ENCODE peak calls at places on chromosomes 3 and 15, in eight cellular contexts. Y is K562, Q is HCT116, U is transverse colon, I is GM12878, J is H1, F is endothelial cell of umbilical vein, N is GM12891. M is an unnamed sample.

GRCh38 chr3:52056521-52056967 is at the start of gene DUSP7:
- DNase-seq in J (peak; percentile 76), Y (peak; percentile 79), I (no peak), N (peak; percentile 76), U (peak; percentile 77), Q (no peak), F (no peak), M (no peak)

GRCh38 chr3:15276028-15276717 is 56.2 kb downstream of the SH3BP5 start:
- DNase-seq in Y (no peak), N (no peak), U (no peak), Q (no peak), I (no peak), F (no peak), J (no peak), M (no peak)

GRCh38 chr15:75684648-75685047 is 28.0 kb downstream of the CSPG4 start:
- DNase-seq in Y (peak; percentile 54), N (no peak), U (no peak), Q (no peak), J (no peak), F (no peak), I (no peak), M (no peak)

GRCh38 chr3:127069814-127070440 is 87.0 kb downstream of the PLXNA1 start:
- DNase-seq in F (no peak), Q (no peak), J (no peak), I (no peak), N (no peak), U (no peak), Y (no peak), M (no peak)

GRCh38 chr15:37981781-37982180 is 47.3 kb downstream of the TMCO5A start:
- DNase-seq in F (peak; percentile 35), Q (peak; percentile 39), I (no peak), J (no peak), U (no peak), Y (peak; percentile 25), N (no peak), M (no peak)

GRCh38 chr15:43285609-43286037 is 18.9 kb upstream of the TGM5 start:
- DNase-seq in N (peak; percentile 51), Q (peak; percentile 56), U (peak; percentile 39), F (peak; percentile 64), I (peak; percentile 42), J (peak; percentile 70), Y (peak; percentile 81), M (no peak)

GRCh38 chr15:100194955-100195354 is 146.8 kb downstream of the ADAMTS17 start:
- DNase-seq in N (no peak), J (peak; percentile 38), F (no peak), Y (no peak), Q (no peak), I (no peak), U (no peak), M (no peak)

GRCh38 chr3:24802614-24803013 is 308.0 kb upstream of the THRB start:
- DNase-seq in I (peak; percentile 26), F (no peak), Q (no peak), Y (no peak), U (no peak), J (no peak), N (peak; percentile 1), M (no peak)

GRCh38 chr15:55546718-55547117 is 38.7 kb upstream of the DNAAF4 start:
- DNase-seq in Q (no peak), F (no peak), I (no peak), Y (no peak), U (no peak), J (no peak), N (no peak), M (no peak)

GRCh38 chr15:55552926-55553325 is 35.2 kb downstream of the PYGO1 start:
- DNase-seq in Y (no peak), F (peak; percentile 10), U (no peak), J (no peak), Q (no peak), I (no peak), N (no peak), M (no peak)

GRCh38 chr15:55555089-55555488 is 33.1 kb downstream of the PYGO1 start:
- DNase-seq in Q (no peak), Y (no peak), I (no peak), J (no peak), N (no peak), F (peak; percentile 8), U (no peak), M (no peak)

GRCh38 chr15:55549305-55549704 is 38.8 kb downstream of the PYGO1 start:
- DNase-seq in U (no peak), Q (no peak), J (no peak), Y (no peak), I (no peak), F (no peak), N (no peak), M (no peak)

DNA sequence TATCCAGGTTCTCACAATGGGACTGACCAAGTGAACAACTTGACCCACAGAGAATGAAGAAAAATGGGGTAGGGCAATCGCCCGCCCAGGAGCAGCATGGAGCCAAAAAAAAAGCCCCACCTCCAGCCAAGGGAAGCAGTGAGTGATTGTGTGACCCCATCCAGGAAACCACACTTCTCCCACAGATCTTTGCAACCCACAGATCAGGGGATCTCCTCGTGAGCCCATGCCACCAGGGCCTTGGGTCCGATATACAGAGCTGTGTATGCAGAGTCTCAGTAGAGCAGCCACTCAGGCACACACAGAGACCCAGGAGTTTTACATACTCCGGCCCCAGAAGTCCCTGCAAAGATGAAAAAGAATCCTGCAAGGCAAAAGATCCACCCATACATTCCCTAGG is 35.7 kb downstream of the PYGO1 start:
- DNase-seq in U (no peak), F (no peak), I (no peak), Q (no peak), Y (no peak), N (no peak), J (no peak), M (no peak)
- TF ChIP-seq POLR2A in U (no peak), F (no peak), I (no peak), Q (no peak), Y (no peak), N (no peak), J (no peak), M (no peak)

GRCh38 chr15:71252036-71252898 is 137.0 kb downstream of the THSD4 start:
- DNase-seq in U (no peak), F (peak; percentile 58), I (no peak), N (no peak), Q (peak; percentile 83), J (no peak), Y (peak; percentile 7), M (no peak)

GRCh38 chr15:71254503-71254902 is 139.2 kb downstream of the THSD4 start:
- DNase-seq in Y (no peak), J (no peak), I (no peak), N (no peak), Q (no peak), F (no peak), U (no peak), M (no peak)

GRCh38 chr15:71249986-71250385 is 134.7 kb downstream of the THSD4 start:
- DNase-seq in I (no peak), J (no peak), F (peak; percentile 36), U (no peak), Y (no peak), N (no peak), Q (no peak), M (no peak)

GRCh38 chr15:71250936-71251468 is 135.7 kb downstream of the THSD4 start:
- DNase-seq in N (no peak), I (no peak), J (no peak), Q (no peak), Y (no peak), F (peak; percentile 52), U (no peak), M (no peak)

DNA sequence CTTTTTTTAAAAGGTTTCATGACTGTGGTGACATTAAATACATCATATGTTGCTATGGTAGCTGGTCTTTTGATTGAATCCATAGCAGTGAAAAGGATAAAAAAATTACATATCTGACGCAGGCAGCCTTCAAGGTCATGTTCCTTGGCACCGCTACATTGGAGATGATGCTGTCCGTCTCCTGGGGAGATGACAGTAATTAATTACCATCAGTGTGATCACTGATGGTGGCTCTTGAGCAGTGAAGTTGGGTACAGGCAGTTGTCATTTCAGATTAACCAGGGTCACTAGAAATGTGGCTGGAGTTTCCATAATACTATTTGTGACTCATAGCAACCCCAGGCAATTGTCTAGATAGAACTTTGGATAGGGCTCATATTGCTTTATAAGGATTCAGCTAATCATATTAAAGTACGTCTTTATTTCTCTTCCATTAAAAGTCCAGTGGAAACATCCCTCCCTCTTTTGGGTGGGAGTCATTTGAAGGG is 136.3 kb downstream of the THSD4 start:
- DNase-seq in Y (no peak), F (peak; percentile 69), Q (no peak), I (no peak), N (no peak), U (no peak), J (no peak), M (no peak)
- TF ChIP-seq POLR2AphosphoS5 in Y (no peak), F (no peak), Q (no peak), I (no peak), N (no peak), U (no peak), J (no peak), M (no peak)

DNA sequence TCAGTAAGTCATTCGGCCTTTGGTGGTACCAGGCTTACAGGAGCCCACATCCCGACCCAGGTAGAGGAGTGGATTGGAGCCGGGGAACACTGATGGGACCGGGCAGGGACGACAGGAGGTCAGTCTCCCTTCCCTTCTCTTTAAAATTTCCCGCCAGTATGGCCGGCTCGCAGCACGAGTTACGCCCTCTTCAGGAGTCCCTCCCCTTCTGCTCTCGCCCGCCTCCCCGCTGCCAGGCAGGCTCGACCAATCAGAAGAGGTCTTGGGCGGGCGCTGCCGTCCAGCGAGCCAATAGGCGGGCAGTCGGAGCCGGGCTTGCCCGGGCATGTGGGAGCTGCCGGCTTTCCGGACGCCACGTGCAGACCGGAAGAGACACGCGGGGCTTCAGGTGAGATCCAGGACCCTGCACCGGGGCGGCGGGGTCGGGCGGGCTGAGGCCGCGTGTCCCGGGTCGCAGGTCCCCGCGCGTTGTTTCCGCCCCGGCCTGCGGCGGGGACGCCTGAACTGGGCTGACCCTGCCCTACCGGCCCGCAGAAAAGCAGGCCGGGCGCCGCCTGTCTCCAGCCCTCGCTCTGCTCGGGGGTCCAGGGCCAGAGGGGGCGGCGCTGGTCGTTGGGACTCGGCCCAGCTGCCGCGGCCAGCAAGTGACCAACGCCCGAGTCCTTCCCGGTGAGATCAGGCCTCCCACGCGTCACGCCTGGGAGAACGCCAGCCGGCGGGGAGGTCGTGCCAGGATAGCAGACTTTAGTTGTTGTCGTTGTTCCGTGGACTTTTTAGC is at the start of gene AEN:
- DNase-seq in N (peak; percentile 93), Q (peak; percentile 88), Y (peak; percentile 96), U (peak; percentile 96), F (peak; percentile 98), J (peak; percentile 91), I (peak; percentile 86), M (peak; percentile 97)
- TF ChIP-seq POLR2A in N (peak; percentile 84), Q (no peak), Y (peak; percentile 77), U (peak; percentile 23), F (peak; percentile 72), J (peak; percentile 83), I (peak; percentile 92), M (no peak)

GRCh38 chr3:114622001-114622400 is 328.2 kb downstream of the TIGIT start:
- DNase-seq in J (no peak), Q (no peak), U (no peak), I (no peak), F (no peak), Y (no peak), N (no peak), M (no peak)

GRCh38 chr3:114626751-114627150 is 332.9 kb downstream of the TIGIT start:
- DNase-seq in I (no peak), Y (no peak), Q (no peak), J (no peak), U (no peak), N (no peak), F (no peak), M (no peak)

GRCh38 chr3:114624047-114624445 is 330.2 kb downstream of the TIGIT start:
- DNase-seq in I (no peak), J (no peak), N (no peak), Y (no peak), U (peak; percentile 35), Q (no peak), F (peak; percentile 82), M (no peak)

GRCh38 chr3:114623420-114624046 is 329.7 kb downstream of the TIGIT start:
- DNase-seq in U (no peak), Q (no peak), F (peak; percentile 39), Y (no peak), J (no peak), N (no peak), I (no peak), M (no peak)

GRCh38 chr3:114624676-114625181 is 330.9 kb downstream of the TIGIT start:
- DNase-seq in Q (peak; percentile 87), J (no peak), F (peak; percentile 97), N (no peak), Y (peak; percentile 11), I (no peak), U (peak; percentile 74), M (peak; percentile 81)
- TF ChIP-seq POLR2AphosphoS5 in Q (peak; percentile 74), J (no peak), F (peak; percentile 69), N (no peak), Y (no peak), I (no peak), U (peak; percentile 83), M (peak; percentile 79)

M was measured in breast epithelium.